ENCODE peak calls at places on chromosome 17, in seven cellular contexts. Z, X, B, V, Y, D and K are unnamed samples.
A peak's percentile ranks its signal among the peaks of the same experiment; 100 is the strongest.

GRCh38 chr17:35127751-35128514 is 6.5 kb downstream of the FNDC8 start:
- DNase-seq in Z (no peak), X (no peak), B (no peak), V (peak; percentile 94), Y (no peak), D (no peak), K (no peak)

GRCh38 chr17:77428901-77429734 is 288.3 kb downstream of the SEC14L1 start:
- DNase-seq in Z (no peak), X (no peak), B (no peak), V (no peak), Y (no peak), D (no peak), K (no peak)

GRCh38 chr17:2192367-2193028 is 111.1 kb downstream of the SMG6 start:
- DNase-seq in Z (peak; percentile 100), X (no peak), B (no peak), V (peak; percentile 95), Y (no peak), D (no peak), K (no peak)

GRCh38 chr17:70896843-70897242 is 727.5 kb downstream of the KCNJ2 start:
- DNase-seq in Z (no peak), X (no peak), B (no peak), V (no peak), Y (no peak), D (no peak), K (no peak)

GRCh38 chr17:16419074-16419928 is 3.9 kb downstream of the TRPV2 start:
- DNase-seq in Z (peak; percentile 91), X (peak; percentile 57), B (no peak), V (peak; percentile 73), Y (peak; percentile 85), D (no peak), K (peak; percentile 66)

GRCh38 chr17:63634163-63634562 is 11.9 kb downstream of the MAP3K3 start:
- DNase-seq in Z (no peak), X (no peak), B (no peak), V (peak; percentile 52), Y (no peak), D (no peak), K (no peak)

GRCh38 chr17:3621146-3621720 is 12.0 kb upstream of the TRPV1 start:
- DNase-seq in Z (no peak), X (no peak), B (no peak), V (no peak), Y (no peak), D (no peak), K (no peak)

GRCh38 chr17:9144502-9145233 is 123.4 kb downstream of the NTN1 start:
- DNase-seq in Z (no peak), X (no peak), B (no peak), V (no peak), Y (no peak), D (no peak), K (no peak)

GRCh38 chr17:10556301-10557005 is 7.0 kb upstream of the MYH2 start:
- DNase-seq in Z (no peak), X (no peak), B (no peak), V (peak; percentile 8), Y (no peak), D (no peak), K (no peak)

GRCh38 chr17:50620237-50620636 is 14.4 kb upstream of the ABCC3 start:
- DNase-seq in Z (no peak), X (no peak), B (no peak), V (no peak), Y (no peak), D (no peak), K (no peak)

GRCh38 chr17:79406316-79406715 is 204.5 kb downstream of the RBFOX3 start:
- DNase-seq in Z (no peak), X (no peak), B (no peak), V (no peak), Y (no peak), D (no peak), K (no peak)

GRCh38 chr17:48047113-48047740 is 932 bp upstream of the NFE2L1 start:
- DNase-seq in Z (no peak), X (no peak), B (no peak), V (no peak), Y (no peak), D (no peak), K (no peak)

GRCh38 chr17:47223007-47223406 is 13.9 kb downstream of the MYL4 start:
- DNase-seq in Z (no peak), X (no peak), B (no peak), V (no peak), Y (no peak), D (no peak), K (no peak)

GRCh38 chr17:14871921-14872320 is 393.2 kb downstream of the PMP22 start:
- DNase-seq in Z (no peak), X (no peak), B (no peak), V (peak; percentile 59), Y (no peak), D (no peak), K (no peak)

GRCh38 chr17:72087876-72088275 is 32.9 kb upstream of the SOX9 start:
- DNase-seq in Z (no peak), X (no peak), B (no peak), V (no peak), Y (no peak), D (no peak), K (no peak)

GRCh38 chr17:67974598-67975066 is 21.6 kb downstream of the C17orf58 start:
- DNase-seq in Z (no peak), X (no peak), B (no peak), V (no peak), Y (no peak), D (no peak), K (no peak)

GRCh38 chr17:51200295-51200694 is 34.1 kb downstream of the NME2 start:
- DNase-seq in Z (no peak), X (no peak), B (no peak), V (no peak), Y (no peak), D (no peak), K (no peak)

GRCh38 chr17:33778505-33779398 is 476.3 kb upstream of the CCL2 start:
- DNase-seq in Z (peak; percentile 35), X (peak; percentile 51), B (peak; percentile 52), V (peak; percentile 76), Y (no peak), D (no peak), K (no peak)

GRCh38 chr17:67672592-67672991 is 45.1 kb upstream of the NOL11 start:
- DNase-seq in Z (no peak), X (no peak), B (no peak), V (no peak), Y (no peak), D (no peak), K (no peak)

GRCh38 chr17:47884905-47885735 is 10.9 kb upstream of the SP2 start:
- DNase-seq in Z (no peak), X (no peak), B (no peak), V (no peak), Y (no peak), D (peak; percentile 39), K (no peak)

GRCh38 chr17:79844869-79845600 is 5.8 kb upstream of the CBX4 start:
- DNase-seq in Z (no peak), X (peak; percentile 85), B (peak; percentile 73), V (peak; percentile 35), Y (no peak), D (peak; percentile 62), K (no peak)

GRCh38 chr17:39699818-39700147 is at the start of gene ERBB2:
- DNase-seq in Z (peak; percentile 75), X (no peak), B (peak; percentile 87), V (peak; percentile 85), Y (peak; percentile 93), D (peak; percentile 79), K (no peak)

DNA sequence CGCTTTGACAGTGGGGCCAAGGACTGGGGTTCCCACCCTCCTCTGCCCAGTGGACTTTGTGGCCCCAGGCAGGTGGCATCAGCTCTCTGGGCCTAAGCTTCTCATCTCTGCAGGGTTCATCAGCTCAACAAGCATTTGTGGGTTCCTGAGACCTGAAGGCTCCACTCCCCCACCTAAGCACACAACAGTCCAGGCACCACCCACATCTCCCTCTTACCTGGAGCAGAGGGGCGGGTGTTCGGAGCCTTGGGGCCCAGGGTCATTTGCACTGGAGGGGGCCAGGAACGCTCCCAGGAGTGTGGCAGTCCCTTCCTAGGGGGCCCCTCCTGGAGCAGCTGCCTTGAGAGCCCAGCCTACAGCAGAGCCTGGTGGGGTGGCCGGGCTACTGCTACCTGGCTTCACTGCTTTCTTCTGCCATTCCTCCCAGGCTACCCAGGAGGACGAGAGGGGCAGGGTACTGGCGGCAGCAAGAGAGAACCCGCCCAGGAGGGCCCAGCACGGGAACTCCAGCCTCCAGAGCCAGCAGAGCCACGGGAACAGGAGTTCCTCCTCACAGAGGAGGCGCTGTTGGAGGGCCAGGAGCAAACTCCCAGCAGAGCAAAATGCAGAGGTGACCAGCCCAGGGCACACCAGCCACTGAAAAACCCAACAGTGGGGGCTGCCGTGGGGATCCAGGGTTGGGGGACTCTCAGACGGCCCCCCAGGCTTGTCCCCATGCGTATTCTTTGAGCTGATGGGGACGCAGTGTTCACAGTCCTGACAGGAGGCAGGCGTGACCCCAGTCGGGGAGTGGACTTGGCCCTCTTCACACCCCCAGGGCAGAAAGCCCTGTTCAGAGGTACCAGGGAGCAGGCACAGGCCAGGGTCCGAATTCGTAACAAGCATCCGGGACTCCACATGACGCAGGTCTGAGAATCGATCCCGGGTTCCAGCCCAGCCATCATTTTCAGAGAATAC is 35.1 kb upstream of the SLC38A10 start:
- DNase-seq in Z (no peak), X (no peak), B (no peak), V (no peak), Y (no peak), D (no peak), K (no peak)
- TF ChIP-seq CTCF in Z (no peak), X (no peak), B (no peak), V (no peak), Y (no peak), D (no peak), K (no peak)

GRCh38 chr17:43328650-43329049 is 70.1 kb upstream of the ARL4D start:
- DNase-seq in Z (no peak), X (no peak), B (no peak), V (no peak), Y (no peak), D (no peak), K (no peak)

GRCh38 chr17:43333438-43333943 is 65.3 kb upstream of the ARL4D start:
- DNase-seq in Z (no peak), X (no peak), B (no peak), V (no peak), Y (no peak), D (no peak), K (no peak)

GRCh38 chr17:43332211-43332610 is 66.6 kb upstream of the ARL4D start:
- DNase-seq in Z (no peak), X (no peak), B (no peak), V (no peak), Y (no peak), D (no peak), K (no peak)

GRCh38 chr17:43329183-43329582 is 69.6 kb upstream of the ARL4D start:
- DNase-seq in Z (no peak), X (no peak), B (no peak), V (no peak), Y (no peak), D (no peak), K (no peak)

GRCh38 chr17:43330876-43331639 is 67.7 kb upstream of the ARL4D start:
- DNase-seq in Z (no peak), X (no peak), B (no peak), V (no peak), Y (no peak), D (no peak), K (no peak)
- TF ChIP-seq CTCF in Z (no peak), X (no peak), B (peak; percentile 5), V (peak; percentile 1), Y (no peak), D (no peak), K (no peak)

GRCh38 chr17:28644782-28645575 is at the start of gene BLTP2:
- DNase-seq in Z (peak; percentile 85), X (peak; percentile 99), B (peak; percentile 97), V (peak; percentile 96), Y (peak; percentile 98), D (peak; percentile 98), K (peak; percentile 94)
- TF ChIP-seq CTCF in Z (no peak), X (no peak), B (no peak), V (no peak), Y (peak; percentile 46), D (no peak), K (no peak)

GRCh38 chr17:65093930-65094329 is 37.4 kb upstream of the GNA13 start:
- DNase-seq in Z (no peak), X (no peak), B (no peak), V (no peak), Y (no peak), D (no peak), K (no peak)
- TF ChIP-seq CTCF in Z (no peak), X (no peak), B (no peak), V (no peak), Y (no peak), D (no peak), K (peak; percentile 19)